ENCODE peak calls at places on chromosomes 2 and 18, in four cellular contexts. Q, N, M and I are unnamed samples.

GRCh38 chr18:63970803-63971191 is 916 bp downstream of the SERPINB8 start:
- DNase-seq in N (peak; percentile 36), M (no peak), Q (no peak), I (peak; percentile 54)

GRCh38 chr2:100984892-100985307 is 17.2 kb upstream of the RPL31 start:
- DNase-seq in M (peak; percentile 61), Q (peak; percentile 58), N (peak; percentile 82), I (peak; percentile 80)

GRCh38 chr2:216596234-216596985 is 36.8 kb upstream of the IGFBP2 start:
- DNase-seq in M (no peak), N (no peak), Q (no peak), I (peak; percentile 8)

GRCh38 chr18:23964282-23965238 is 50.0 kb upstream of the TTC39C start:
- DNase-seq in N (peak; percentile 25), M (no peak), Q (peak; percentile 16), I (no peak)

GRCh38 chr2:61134141-61134540 is 27.8 kb upstream of the C2orf74 start:
- DNase-seq in N (no peak), M (no peak), Q (no peak), I (no peak)

GRCh38 chr2:26172866-26173595 is at the start of gene GAREM2:
- DNase-seq in Q (no peak), M (no peak), N (no peak), I (no peak)

GRCh38 chr2:165440367-165440766 is 29.1 kb upstream of the CSRNP3 start:
- DNase-seq in Q (no peak), N (no peak), M (no peak), I (no peak)

GRCh38 chr2:190765386-190766173 is 115.0 kb upstream of the GLS start:
- DNase-seq in N (no peak), M (no peak), Q (no peak), I (no peak)

GRCh38 chr2:165572155-165572554 is 102.7 kb downstream of the CSRNP3 start:
- DNase-seq in N (no peak), Q (no peak), M (no peak), I (no peak)

GRCh38 chr2:236252521-236252920 is 11.7 kb downstream of the ASB18 start:
- DNase-seq in M (no peak), Q (no peak), N (no peak), I (no peak)
- H3K27me3 ChIP-seq in M (no peaks in the 10 kb centered on the region), Q (no peaks in the 10 kb centered on the region), N (no peaks in the 10 kb centered on the region), I (no peaks in the 10 kb centered on the region)

GRCh38 chr2:239002960-239003932 is 155.4 kb downstream of the TWIST2 start:
- DNase-seq in M (no peak), Q (no peak), N (no peak), I (no peak)
- H3K27me3 ChIP-seq in M (no peaks in the 10 kb centered on the region), Q (peaks cover 2% of the 10 kb centered on the region), N (no peaks in the 10 kb centered on the region), I (no peaks in the 10 kb centered on the region)

GRCh38 chr2:56177420-56178220 is 6.2 kb upstream of the CCDC85A start:
- DNase-seq in N (no peak), Q (no peak), M (no peak), I (no peak)

GRCh38 chr2:56175779-56176178 is 8.0 kb upstream of the CCDC85A start:
- DNase-seq in Q (no peak), M (no peak), N (no peak), I (no peak)

GRCh38 chr2:56182420-56182819 is 1.4 kb upstream of the CCDC85A start:
- DNase-seq in M (no peak), N (no peak), Q (no peak), I (no peak)

GRCh38 chr2:56183643-56184499 is at the start of gene CCDC85A:
- DNase-seq in M (peak; percentile 36), N (peak; percentile 86), Q (peak; percentile 6), I (peak; percentile 92)

DNA sequence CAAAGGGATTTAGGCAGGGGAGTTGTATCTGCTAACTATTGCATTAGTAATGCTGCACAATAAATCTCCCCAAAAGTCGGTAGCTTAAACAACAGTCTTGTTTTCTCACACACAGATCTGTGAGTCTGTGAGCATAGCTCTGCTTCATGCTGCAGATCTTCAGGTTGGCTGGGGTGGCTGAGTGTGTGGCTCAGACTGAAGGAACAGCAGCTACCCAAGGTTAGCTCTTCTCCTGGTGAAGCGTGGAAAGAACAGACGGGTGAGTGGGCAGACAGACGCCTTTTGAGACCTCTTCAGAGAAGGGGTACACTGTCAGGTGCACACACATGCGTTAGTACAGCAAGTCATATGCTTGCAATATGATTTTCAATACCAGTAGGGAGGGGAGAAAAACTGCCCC is 3.9 kb upstream of the CCDC85A start:
- DNase-seq in N (no peak), M (no peak), Q (no peak), I (no peak)
- H3K27me3 ChIP-seq in N (no peaks in the 10 kb centered on the region), M (peaks cover 73% of the 10 kb centered on the region), Q (no peaks in the 10 kb centered on the region), I (no peaks in the 10 kb centered on the region)

GRCh38 chr2:176133366-176133765 is 3.9 kb downstream of the HOXD8 start:
- DNase-seq in N (no peak), Q (no peak), M (no peak), I (no peak)
- H3K27me3 ChIP-seq in N (no peaks in the 10 kb centered on the region), Q (peaks cover 61% of the 10 kb centered on the region), M (peaks cover 96% of the 10 kb centered on the region), I (peaks cover 74% of the 10 kb centered on the region)

GRCh38 chr2:24115057-24115456 is 8.1 kb downstream of the PFN4 start:
- DNase-seq in Q (no peak), M (no peak), N (no peak), I (no peak)
- H3K27me3 ChIP-seq in Q (no peaks in the 10 kb centered on the region), M (no peaks in the 10 kb centered on the region), N (no peaks in the 10 kb centered on the region), I (no peaks in the 10 kb centered on the region)

DNA sequence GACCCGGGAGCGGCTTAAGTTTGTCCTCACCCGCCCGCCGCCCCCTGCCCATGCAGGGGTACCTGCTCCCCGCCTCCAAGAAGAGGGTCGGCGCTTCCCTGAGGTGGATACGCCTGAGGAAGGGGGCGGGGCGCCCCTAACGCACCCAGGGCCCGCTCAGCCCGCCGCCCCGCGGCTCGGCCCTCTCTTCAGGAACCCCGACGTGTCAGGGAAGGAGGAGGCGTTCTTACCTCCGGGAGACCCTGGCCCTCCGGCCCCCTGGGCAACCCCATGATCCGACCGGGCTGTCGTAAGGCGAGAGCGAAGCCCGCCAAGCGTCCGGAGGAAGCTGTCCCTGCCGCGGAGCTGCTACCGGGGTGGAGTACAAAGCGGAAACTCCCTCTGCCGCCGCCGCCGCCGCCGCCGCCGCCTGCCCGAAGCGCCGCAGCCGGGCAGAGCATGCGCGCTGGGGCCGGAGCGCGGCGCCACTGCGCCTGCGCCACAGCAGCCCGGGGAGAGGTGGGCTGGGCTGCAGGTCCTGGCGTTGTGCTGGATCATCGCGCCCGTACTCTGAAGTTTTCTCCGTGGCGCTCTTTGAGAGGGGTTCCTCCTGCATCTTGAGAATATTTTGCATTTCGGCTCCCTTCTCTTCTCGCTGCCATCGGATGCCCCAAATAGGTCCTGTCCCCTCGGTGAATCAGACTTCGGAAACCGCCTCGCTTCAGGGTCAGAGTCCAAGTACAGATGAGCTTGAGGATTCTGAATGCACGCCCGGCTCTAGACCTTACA is at the start of gene CCDC93:
- DNase-seq in M (peak; percentile 46), Q (peak; percentile 83), N (peak; percentile 82), I (peak; percentile 80)
- H3K27me3 ChIP-seq in M (peaks cover 8% of the 10 kb centered on the region), Q (peaks cover 5% of the 10 kb centered on the region), N (no peaks in the 10 kb centered on the region), I (no peaks in the 10 kb centered on the region)